ENCODE peak calls at places on chromosomes 11 and 22, in seven cellular contexts. One of them, this sample, is unnamed.

GRCh38 chr11:87176044-87176443 is 138.3 kb downstream of the TMEM135 start:
- DNase-seq in psoas muscle: no peak
- DNase-seq in cardiac muscle cell: no peak
- DNase-seq in CD8-positive, alpha-beta memory T cell: no peak
- DNase-seq in H1: no peak
- DNase-seq in neuronal stem cell: no peak
- DNase-seq in heart left ventricle: no peak
- DNase-seq in this sample: no peak

GRCh38 chr22:29300807-29301601 is 5.4 kb upstream of the GAS2L1 start:
- DNase-seq in psoas muscle: no peak
- DNase-seq in cardiac muscle cell: no peak
- DNase-seq in CD8-positive, alpha-beta memory T cell: no peak
- DNase-seq in H1: peak
- DNase-seq in neuronal stem cell: no peak
- DNase-seq in heart left ventricle: no peak
- DNase-seq in this sample: no peak

GRCh38 chr11:10026514-10026913 is 267.5 kb downstream of the SBF2 start:
- DNase-seq in psoas muscle: no peak
- DNase-seq in cardiac muscle cell: no peak
- DNase-seq in CD8-positive, alpha-beta memory T cell: no peak
- DNase-seq in H1: no peak
- DNase-seq in neuronal stem cell: no peak
- DNase-seq in heart left ventricle: no peak
- DNase-seq in this sample: no peak

GRCh38 chr11:69636512-69636866 is 4.5 kb upstream of the CCND1 start:
- DNase-seq in psoas muscle: peak
- DNase-seq in cardiac muscle cell: peak
- DNase-seq in CD8-positive, alpha-beta memory T cell: no peak
- DNase-seq in H1: peak
- DNase-seq in neuronal stem cell: peak
- DNase-seq in heart left ventricle: peak
- DNase-seq in this sample: peak

GRCh38 chr22:50319503-50319951 is 7.3 kb downstream of the DENND6B start:
- DNase-seq in psoas muscle: no peak
- DNase-seq in cardiac muscle cell: no peak
- DNase-seq in CD8-positive, alpha-beta memory T cell: no peak
- DNase-seq in H1: no peak
- DNase-seq in neuronal stem cell: no peak
- DNase-seq in heart left ventricle: no peak
- DNase-seq in this sample: no peak

GRCh38 chr11:66987158-66987620 is 12.1 kb downstream of the C11orf86 start:
- DNase-seq in psoas muscle: no peak
- DNase-seq in cardiac muscle cell: peak
- DNase-seq in CD8-positive, alpha-beta memory T cell: no peak
- DNase-seq in H1: peak
- DNase-seq in neuronal stem cell: no peak
- DNase-seq in heart left ventricle: no peak
- DNase-seq in this sample: no peak

GRCh38 chr22:23376256-23376655 is 195.9 kb downstream of the BCR start:
- DNase-seq in psoas muscle: no peak
- DNase-seq in cardiac muscle cell: no peak
- DNase-seq in CD8-positive, alpha-beta memory T cell: no peak
- DNase-seq in H1: peak
- DNase-seq in neuronal stem cell: no peak
- DNase-seq in heart left ventricle: no peak
- DNase-seq in this sample: no peak

GRCh38 chr11:134949716-134950115 is 537.7 kb upstream of the B3GAT1 start:
- DNase-seq in psoas muscle: no peak
- DNase-seq in cardiac muscle cell: no peak
- DNase-seq in CD8-positive, alpha-beta memory T cell: no peak
- DNase-seq in H1: no peak
- DNase-seq in neuronal stem cell: no peak
- DNase-seq in heart left ventricle: no peak
- DNase-seq in this sample: no peak

GRCh38 chr11:71532016-71532610 is 5.0 kb downstream of the KRTAP5-7 start:
- DNase-seq in psoas muscle: no peak
- DNase-seq in cardiac muscle cell: no peak
- DNase-seq in CD8-positive, alpha-beta memory T cell: no peak
- DNase-seq in H1: peak
- DNase-seq in neuronal stem cell: no peak
- DNase-seq in heart left ventricle: no peak
- DNase-seq in this sample: no peak

GRCh38 chr11:110435780-110436717 is 6.3 kb downstream of the FDX1 start:
- DNase-seq in psoas muscle: no peak
- DNase-seq in cardiac muscle cell: no peak
- DNase-seq in CD8-positive, alpha-beta memory T cell: no peak
- DNase-seq in H1: no peak
- DNase-seq in neuronal stem cell: no peak
- DNase-seq in heart left ventricle: no peak
- DNase-seq in this sample: no peak

GRCh38 chr11:61133956-61134662 is 27.1 kb downstream of the VPS37C start:
- DNase-seq in psoas muscle: no peak
- DNase-seq in cardiac muscle cell: no peak
- DNase-seq in CD8-positive, alpha-beta memory T cell: no peak
- DNase-seq in H1: no peak
- DNase-seq in neuronal stem cell: no peak
- DNase-seq in heart left ventricle: no peak
- DNase-seq in this sample: no peak

GRCh38 chr11:120566176-120566575 is 54.6 kb downstream of the GRIK4 start:
- DNase-seq in psoas muscle: no peak
- DNase-seq in cardiac muscle cell: no peak
- DNase-seq in CD8-positive, alpha-beta memory T cell: no peak
- DNase-seq in H1: no peak
- DNase-seq in neuronal stem cell: no peak
- DNase-seq in heart left ventricle: no peak
- DNase-seq in this sample: no peak

GRCh38 chr11:6650980-6651379 is 4.6 kb downstream of the DCHS1 start:
- DNase-seq in psoas muscle: no peak
- DNase-seq in cardiac muscle cell: no peak
- DNase-seq in CD8-positive, alpha-beta memory T cell: no peak
- DNase-seq in H1: no peak
- DNase-seq in neuronal stem cell: no peak
- DNase-seq in heart left ventricle: no peak
- DNase-seq in this sample: peak

GRCh38 chr22:17272511-17272991 is 53.3 kb upstream of the ADA2 start:
- DNase-seq in psoas muscle: no peak
- DNase-seq in cardiac muscle cell: peak
- DNase-seq in CD8-positive, alpha-beta memory T cell: no peak
- DNase-seq in H1: peak
- DNase-seq in neuronal stem cell: no peak
- DNase-seq in heart left ventricle: peak
- DNase-seq in this sample: no peak

GRCh38 chr11:77126861-77127673 is 979 bp upstream of the MYO7A start:
- DNase-seq in psoas muscle: peak
- DNase-seq in cardiac muscle cell: peak
- DNase-seq in CD8-positive, alpha-beta memory T cell: peak
- DNase-seq in H1: peak
- DNase-seq in neuronal stem cell: peak
- DNase-seq in heart left ventricle: peak
- DNase-seq in this sample: peak

GRCh38 chr22:44039566-44040171 is 15.6 kb downstream of the PARVB start:
- DNase-seq in psoas muscle: no peak
- DNase-seq in cardiac muscle cell: no peak
- DNase-seq in CD8-positive, alpha-beta memory T cell: no peak
- DNase-seq in H1: no peak
- DNase-seq in neuronal stem cell: no peak
- DNase-seq in heart left ventricle: no peak
- DNase-seq in this sample: no peak
- H3K27ac ChIP-seq in psoas muscle: no peak
- H3K27ac ChIP-seq in cardiac muscle cell: no peak
- H3K27ac ChIP-seq in CD8-positive, alpha-beta memory T cell: no peak
- H3K27ac ChIP-seq in H1: no peak
- H3K27ac ChIP-seq in neuronal stem cell: no peak
- H3K27ac ChIP-seq in heart left ventricle: no peak
- H3K27ac ChIP-seq in this sample: no peak

GRCh38 chr11:46916669-46917108 is 1.7 kb downstream of the LRP4 start:
- DNase-seq in psoas muscle: peak
- DNase-seq in cardiac muscle cell: peak
- DNase-seq in CD8-positive, alpha-beta memory T cell: no peak
- DNase-seq in H1: peak
- DNase-seq in neuronal stem cell: no peak
- DNase-seq in heart left ventricle: peak
- DNase-seq in this sample: peak
- H3K27ac ChIP-seq in psoas muscle: peak
- H3K27ac ChIP-seq in cardiac muscle cell: peak
- H3K27ac ChIP-seq in CD8-positive, alpha-beta memory T cell: no peak
- H3K27ac ChIP-seq in H1: no peak
- H3K27ac ChIP-seq in neuronal stem cell: peak
- H3K27ac ChIP-seq in heart left ventricle: peak
- H3K27ac ChIP-seq in this sample: peak

GRCh38 chr22:37957232-37957631 is 3.7 kb downstream of the POLR2F start:
- DNase-seq in psoas muscle: no peak
- DNase-seq in cardiac muscle cell: no peak
- DNase-seq in CD8-positive, alpha-beta memory T cell: no peak
- DNase-seq in H1: no peak
- DNase-seq in neuronal stem cell: no peak
- DNase-seq in heart left ventricle: no peak
- DNase-seq in this sample: no peak

GRCh38 chr22:37953437-37954179 is at the start of the genes C22orf23 and POLR2F:
- DNase-seq in psoas muscle: peak
- DNase-seq in cardiac muscle cell: peak
- DNase-seq in CD8-positive, alpha-beta memory T cell: peak
- DNase-seq in H1: peak
- DNase-seq in neuronal stem cell: peak
- DNase-seq in heart left ventricle: peak
- DNase-seq in this sample: peak

GRCh38 chr22:37951305-37951704 is 2.1 kb downstream of the C22orf23 start:
- DNase-seq in psoas muscle: no peak
- DNase-seq in cardiac muscle cell: no peak
- DNase-seq in CD8-positive, alpha-beta memory T cell: no peak
- DNase-seq in H1: no peak
- DNase-seq in neuronal stem cell: no peak
- DNase-seq in heart left ventricle: no peak
- DNase-seq in this sample: no peak

GRCh38 chr22:37953062-37953436 is 352 bp downstream of the C22orf23 start:
- DNase-seq in psoas muscle: no peak
- DNase-seq in cardiac muscle cell: no peak
- DNase-seq in CD8-positive, alpha-beta memory T cell: no peak
- DNase-seq in H1: peak
- DNase-seq in neuronal stem cell: no peak
- DNase-seq in heart left ventricle: no peak
- DNase-seq in this sample: no peak
- H3K27ac ChIP-seq in psoas muscle: peak
- H3K27ac ChIP-seq in cardiac muscle cell: no peak
- H3K27ac ChIP-seq in CD8-positive, alpha-beta memory T cell: peak
- H3K27ac ChIP-seq in H1: no peak
- H3K27ac ChIP-seq in neuronal stem cell: no peak
- H3K27ac ChIP-seq in heart left ventricle: no peak
- H3K27ac ChIP-seq in this sample: peak

GRCh38 chr22:19873138-19873959 is 18.7 kb upstream of the GNB1L start:
- DNase-seq in psoas muscle: no peak
- DNase-seq in cardiac muscle cell: no peak
- DNase-seq in CD8-positive, alpha-beta memory T cell: peak
- DNase-seq in H1: no peak
- DNase-seq in neuronal stem cell: no peak
- DNase-seq in heart left ventricle: no peak
- DNase-seq in this sample: no peak
- H3K27ac ChIP-seq in psoas muscle: no peak
- H3K27ac ChIP-seq in cardiac muscle cell: no peak
- H3K27ac ChIP-seq in CD8-positive, alpha-beta memory T cell: no peak
- H3K27ac ChIP-seq in H1: no peak
- H3K27ac ChIP-seq in neuronal stem cell: no peak
- H3K27ac ChIP-seq in heart left ventricle: no peak
- H3K27ac ChIP-seq in this sample: no peak